ENCODE peak calls at places on chromosomes 3 and 15, in four cellular contexts. Y is astrocyte of the spinal cord, G is BJ, Q is HCT116. L is an unnamed sample.
A peak's percentile ranks its signal among the peaks of the same experiment; 100 is the strongest.

GRCh38 chr3:135623558-135623957 is 342.0 kb upstream of the PPP2R3A start:
- DNase-seq in Y (no peak), G (no peak), Q (no peak), L (no peak)

GRCh38 chr3:72446406-72447058 is 401.7 kb downstream of the SHQ1 start:
- DNase-seq in Y (peak; percentile 29), G (no peak), Q (no peak), L (no peak)

GRCh38 chr15:53539878-53540277 is 219.6 kb downstream of the WDR72 start:
- DNase-seq in Y (no peak), G (no peak), Q (no peak), L (no peak)

GRCh38 chr3:171774516-171774915 is 35.8 kb downstream of the PLD1 start:
- DNase-seq in Y (no peak), G (no peak), Q (no peak), L (no peak)

GRCh38 chr3:176274161-176274560 is 923.1 kb downstream of the TBL1XR1 start:
- DNase-seq in Y (no peak), G (no peak), Q (no peak), L (no peak)

GRCh38 chr15:74120426-74120825 is 10.0 kb upstream of the ISLR2 start:
- DNase-seq in Y (no peak), G (no peak), Q (no peak), L (no peak)

GRCh38 chr3:113677745-113678144 is 18.7 kb downstream of the USF3 start:
- DNase-seq in Y (no peak), G (no peak), Q (no peak), L (no peak)

GRCh38 chr3:148697311-148698189 is at the start of gene AGTR1:
- DNase-seq in Y (peak; percentile 36), G (no peak), Q (no peak), L (no peak)

GRCh38 chr15:45732544-45733130 is 97.8 kb downstream of the SQOR start:
- DNase-seq in Y (no peak), G (no peak), Q (no peak), L (no peak)

DNA sequence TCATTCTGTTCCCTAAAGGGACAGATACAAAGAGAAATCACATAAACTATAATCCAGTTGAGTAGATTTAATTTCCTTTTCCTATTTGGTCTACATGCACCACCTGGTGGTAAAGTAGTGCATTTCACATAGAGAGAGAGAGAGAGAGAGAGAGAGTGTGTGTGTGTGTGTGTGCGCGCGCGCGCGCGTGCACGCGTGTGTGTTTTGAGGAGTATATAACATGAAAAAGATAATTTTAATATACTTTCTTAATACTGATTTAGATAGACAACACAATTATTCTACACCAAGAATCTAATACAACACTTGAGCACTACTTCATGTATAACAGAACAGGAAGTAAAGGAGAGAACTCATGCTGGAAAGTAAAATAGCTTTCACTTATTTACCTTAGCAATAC is 1.1 kb upstream of the FGF7 start:
- DNase-seq in Y (peak; percentile 76), G (no peak), Q (peak; percentile 54), L (no peak)
- TF ChIP-seq CTCF in Y (peak; percentile 70), G (peak; percentile 59), Q (peak; percentile 70), L (peak; percentile 60)

GRCh38 chr3:17979248-17979647 is 236.8 kb upstream of the TBC1D5 start:
- DNase-seq in Y (no peak), G (no peak), Q (no peak), L (peak; percentile 11)
- TF ChIP-seq CTCF in Y (no peak), G (peak; percentile 2), Q (peak; percentile 3), L (no peak)

GRCh38 chr15:38683382-38684242 is 119.0 kb upstream of the RASGRP1 start:
- DNase-seq in Y (peak; percentile 44), G (no peak), Q (peak; percentile 27), L (peak; percentile 50)
- TF ChIP-seq CTCF in Y (peak; percentile 72), G (peak; percentile 78), Q (peak; percentile 53), L (peak; percentile 65)

GRCh38 chr15:52527196-52527897 is 1.3 kb downstream of the MYO5A start:
- DNase-seq in Y (no peak), G (no peak), Q (no peak), L (no peak)

GRCh38 chr15:52528465-52529288 is at the start of gene MYO5A:
- DNase-seq in Y (peak; percentile 74), G (no peak), Q (peak; percentile 22), L (peak; percentile 76)

GRCh38 chr15:52527898-52528464 is 699 bp downstream of the MYO5A start:
- DNase-seq in Y (peak; percentile 38), G (no peak), Q (no peak), L (no peak)

GRCh38 chr15:52529940-52530339 is 1.3 kb upstream of the MYO5A start:
- DNase-seq in Y (no peak), G (no peak), Q (no peak), L (no peak)

DNA sequence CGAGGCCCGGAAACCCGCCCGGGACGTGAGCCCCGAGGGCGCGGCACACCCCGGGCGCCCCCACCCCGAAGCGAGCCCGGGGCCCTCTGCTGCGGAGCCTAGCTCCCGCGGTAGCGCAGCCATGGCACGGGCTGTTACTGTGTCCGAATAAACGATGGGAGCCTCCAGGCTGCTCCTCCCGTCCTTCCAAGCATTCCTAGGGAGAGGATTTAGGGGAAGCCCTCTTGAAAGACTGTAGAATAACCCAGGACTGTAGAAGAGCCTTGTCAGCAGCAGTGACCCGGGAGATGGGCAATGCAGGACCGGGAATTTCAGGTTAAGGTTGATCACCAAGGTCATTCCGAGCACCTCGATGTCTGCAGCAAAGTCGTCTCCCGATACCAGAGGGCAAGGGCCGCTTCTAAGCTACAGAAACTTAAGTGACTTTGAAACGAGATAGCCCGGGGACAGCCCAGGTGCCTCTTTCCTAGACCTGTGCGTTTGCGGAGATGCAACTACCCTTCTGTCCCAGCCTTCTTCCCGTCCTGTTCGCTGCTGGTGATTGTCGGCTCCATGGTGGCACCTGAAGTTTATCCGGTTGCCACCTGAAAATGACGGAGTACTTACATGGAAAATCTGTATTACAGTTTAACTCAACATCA is 729 bp upstream of the MYO5A start:
- DNase-seq in Y (peak; percentile 21), G (no peak), Q (no peak), L (peak; percentile 34)
- TF ChIP-seq CTCF in Y (no peak), G (no peak), Q (no peak), L (no peak)

GRCh38 chr3:134147411-134147810 is 103.2 kb downstream of the RYK start:
- DNase-seq in Y (no peak), G (no peak), Q (no peak), L (no peak)
- TF ChIP-seq CTCF in Y (no peak), G (no peak), Q (no peak), L (no peak)

GRCh38 chr3:185824051-185824466 is 783 bp downstream of the IGF2BP2 start:
- DNase-seq in Y (no peak), G (no peak), Q (no peak), L (no peak)

GRCh38 chr3:185825639-185826481 is 1.0 kb upstream of the IGF2BP2 start:
- DNase-seq in Y (no peak), G (no peak), Q (no peak), L (peak; percentile 71)

GRCh38 chr3:185823280-185824044 is 1.4 kb downstream of the IGF2BP2 start:
- DNase-seq in Y (no peak), G (no peak), Q (no peak), L (peak; percentile 57)

GRCh38 chr3:185824467-185825378 is at the start of gene IGF2BP2:
- DNase-seq in Y (peak; percentile 90), G (no peak), Q (no peak), L (peak; percentile 88)

DNA sequence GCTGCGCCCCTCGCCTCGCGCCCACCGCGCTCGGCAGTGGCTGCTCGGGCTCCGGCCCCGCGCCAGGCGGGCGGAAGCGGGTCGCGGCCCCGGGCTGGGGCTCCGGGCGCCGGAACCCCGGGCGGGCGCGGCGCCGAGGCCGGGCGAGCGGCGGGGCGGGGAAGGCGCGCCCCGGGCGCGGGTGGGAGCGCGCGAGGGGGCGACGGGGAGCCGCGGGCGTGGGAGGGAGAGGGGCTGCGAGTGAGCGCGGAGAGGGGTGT is 467 bp upstream of the IGF2BP2 start:
- DNase-seq in Y (no peak), G (no peak), Q (no peak), L (no peak)
- TF ChIP-seq CTCF in Y (no peak), G (no peak), Q (no peak), L (no peak)

L was measured in Caco-2.